ENCODE peak calls at places on chromosomes 16 and 17, in four cellular contexts. P is HepG2, U is K562, E is HCT116. T is an unnamed sample.

GRCh38 chr17:2691965-2692780 is 19.4 kb downstream of the CLUH start:
- DNase-seq in E (no peak), U (no peak), P (no peak), T (no peak)

GRCh38 chr16:29893553-29893952 is 5.8 kb downstream of the SEZ6L2 start:
- DNase-seq in U (peak), E (no peak), P (no peak), T (no peak)

GRCh38 chr17:75047398-75048098 is 523 bp downstream of the KCTD2 start:
- DNase-seq in P (no peak), U (peak), E (no peak), T (no peak)

GRCh38 chr16:4386452-4386813 is 14.8 kb downstream of the VASN start:
- DNase-seq in U (no peak), E (no peak), P (no peak), T (no peak)

GRCh38 chr16:1981972-1982574 is 804 bp upstream of the NOXO1 start:
- DNase-seq in U (no peak), P (peak), E (no peak), T (no peak)

GRCh38 chr17:82931696-82932060 is 91.9 kb upstream of the ZNF750 start:
- DNase-seq in U (no peak), P (no peak), E (no peak), T (no peak)

GRCh38 chr17:4605826-4606225 is 21.5 kb downstream of the SMTNL2 start:
- DNase-seq in P (no peak), E (no peak), U (no peak), T (no peak)

GRCh38 chr16:3070608-3071111 is 5.2 kb downstream of the IL32 start:
- DNase-seq in P (no peak), E (no peak), U (no peak), T (no peak)

GRCh38 chr16:88680554-88681083 is 5.7 kb downstream of the SNAI3 start:
- DNase-seq in P (no peak), E (no peak), U (no peak), T (no peak)

GRCh38 chr16:88681709-88682451 is 4.4 kb downstream of the SNAI3 start:
- DNase-seq in U (no peak), P (no peak), E (no peak), T (no peak)

GRCh38 chr16:88678224-88678979 is 7.9 kb downstream of the SNAI3 start:
- DNase-seq in P (no peak), E (no peak), U (no peak), T (no peak)

GRCh38 chr16:88677721-88678120 is 8.6 kb downstream of the SNAI3 start:
- DNase-seq in P (no peak), U (no peak), E (no peak), T (no peak)

GRCh38 chr16:88681084-88681680 is 5.1 kb downstream of the SNAI3 start:
- DNase-seq in E (no peak), P (peak), U (peak), T (peak)
- H2AFZ ChIP-seq in E (no peak), P (no peak), U (no peak), T (no peak)

GRCh38 chr17:45262516-45263476 is 902 bp upstream of the SPATA32 start:
- DNase-seq in E (no peak), U (no peak), P (no peak), T (peak)
- TF ChIP-seq FOSL1 in E (no peak), U (no peak), P (no peak), T (no peak)

DNA sequence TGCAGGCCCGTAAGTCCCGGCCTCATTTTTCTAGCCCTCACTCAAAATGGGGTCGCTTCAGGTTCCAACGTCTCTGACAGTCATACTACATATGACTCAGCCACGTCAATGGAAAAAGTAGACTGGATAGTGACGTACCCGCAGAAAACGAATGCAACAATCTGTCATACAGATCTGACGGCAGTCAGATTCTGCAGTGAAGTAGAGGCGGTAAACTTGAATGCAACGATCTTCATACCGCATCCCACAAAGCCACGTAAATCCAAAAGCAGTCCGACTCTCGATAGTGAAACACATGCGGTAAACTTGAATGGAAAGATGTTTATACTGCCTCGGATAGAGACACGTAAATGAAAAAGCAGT is 38.4 kb upstream of the ARL4D start:
- DNase-seq in U (no peak), P (peak), E (no peak), T (no peak)
- H2AFZ ChIP-seq in U (no peak), P (no peak), E (no peak), T (peak)

GRCh38 chr16:69844441-69844840 is 82.3 kb downstream of the WWP2 start:
- DNase-seq in E (no peak), U (no peak), P (no peak), T (no peak)

GRCh38 chr16:69838417-69838990 is 76.4 kb downstream of the WWP2 start:
- DNase-seq in U (no peak), P (no peak), E (no peak), T (no peak)

GRCh38 chr16:69839798-69840409 is 77.8 kb downstream of the WWP2 start:
- DNase-seq in E (no peak), P (peak), U (no peak), T (no peak)

GRCh38 chr16:69839240-69839688 is 77.1 kb downstream of the WWP2 start:
- DNase-seq in P (peak), U (no peak), E (no peak), T (no peak)

GRCh38 chr16:69840975-69841374 is 78.8 kb downstream of the WWP2 start:
- DNase-seq in E (no peak), P (no peak), U (no peak), T (no peak)
- TF ChIP-seq FOSL1 in E (no peak), P (no peak), U (no peak), T (no peak)

DNA sequence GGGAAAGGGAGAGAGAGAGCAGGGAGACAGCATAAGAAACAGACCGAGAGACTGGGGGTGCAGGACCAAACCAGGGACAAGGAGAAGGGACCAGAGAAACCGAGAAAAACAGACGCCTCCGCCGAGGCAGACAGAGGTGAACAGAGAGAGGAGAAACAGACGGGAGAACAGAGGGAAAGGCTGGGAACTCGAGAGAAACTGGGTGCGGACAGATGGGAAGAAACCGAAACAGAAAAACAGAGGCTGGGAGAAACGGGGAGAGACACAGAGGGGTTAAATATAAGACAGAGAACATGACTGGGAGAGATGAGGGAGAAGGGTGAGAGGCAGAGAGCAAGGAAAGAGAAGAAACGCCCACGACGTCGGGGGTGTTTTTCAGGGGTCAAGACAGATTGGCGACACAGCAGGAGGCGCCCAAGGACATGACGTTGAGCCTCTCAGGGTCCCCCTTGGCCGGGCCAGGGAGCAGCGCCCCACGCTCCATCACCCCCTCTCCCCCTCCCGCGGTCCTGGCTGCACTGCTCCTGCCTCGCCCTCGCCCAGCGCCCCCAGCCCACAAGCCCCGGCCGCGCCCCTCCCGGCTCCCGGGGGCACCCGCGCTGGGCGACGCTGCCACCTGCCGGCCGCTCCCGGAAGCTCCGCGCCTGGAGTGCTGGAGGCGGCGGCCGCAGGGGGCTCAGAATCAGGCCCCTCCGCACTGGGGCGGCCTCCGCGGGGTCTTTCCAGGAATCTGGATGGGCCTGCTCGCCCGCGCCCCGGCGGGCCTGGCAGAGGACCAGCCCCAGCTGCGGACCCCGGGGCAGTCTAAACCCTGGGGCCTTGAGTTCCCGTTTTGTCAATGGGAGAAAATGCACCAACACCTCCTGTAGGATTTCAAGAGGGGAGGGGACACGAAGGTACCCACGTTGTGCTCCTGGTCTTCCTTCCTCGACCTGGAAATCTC is 1.3 kb upstream of the TMEM92 start:
- DNase-seq in E (no peak), U (peak), P (no peak), T (peak)
- H2AFZ ChIP-seq in E (peak), U (peak), P (peak), T (peak)

T was measured in H1.